ENCODE peak calls at places on chromosome 7, in five cellular contexts. Q is NCI-H524 treated with DMSO at 0.1 percent for 48 hours, E is GM19239, O is Caki2, A is lower lobe of right lung. U is an unnamed sample.

GRCh38 chr7:95611224-95611623 is 14.9 kb upstream of the PDK4 start:
- DNase-seq in A (no peak), O (no peak), E (no peak), Q (no peak), U (no peak)

GRCh38 chr7:43302211-43302711 is 189.8 kb downstream of the HECW1 start:
- DNase-seq in E (no peak), O (peak; percentile 39), A (no peak), Q (no peak), U (peak; percentile 79)

GRCh38 chr7:42227523-42227922 is 9.5 kb downstream of the GLI3 start:
- DNase-seq in E (no peak), A (no peak), O (no peak), Q (no peak), U (no peak)

GRCh38 chr7:152894295-152895170 is 135.0 kb downstream of the ACTR3B start:
- DNase-seq in A (no peak), O (no peak), E (peak; percentile 81), Q (no peak), U (no peak)

GRCh38 chr7:30005511-30005910 is 15.9 kb upstream of the SCRN1 start:
- DNase-seq in Q (no peak), O (no peak), A (no peak), E (no peak), U (no peak)

GRCh38 chr7:867001-867405 is 9.4 kb upstream of the GET4 start:
- DNase-seq in E (no peak), Q (no peak), A (no peak), O (peak; percentile 92), U (peak; percentile 56)

GRCh38 chr7:102933763-102934162 is 21.0 kb downstream of the LRRC17 start:
- DNase-seq in E (no peak), Q (no peak), A (no peak), O (no peak), U (peak; percentile 96)

GRCh38 chr7:139883814-139884213 is 54.8 kb downstream of the TBXAS1 start:
- DNase-seq in E (no peak), O (peak; percentile 69), A (no peak), Q (no peak), U (no peak)

GRCh38 chr7:22219036-22219435 is 137.9 kb downstream of the RAPGEF5 start:
- DNase-seq in Q (no peak), E (no peak), A (no peak), O (no peak), U (no peak)

GRCh38 chr7:156116514-156116913 is 304.3 kb upstream of the SHH start:
- DNase-seq in Q (no peak), A (no peak), E (no peak), O (no peak), U (no peak)

GRCh38 chr7:26858735-26859134 is 5.7 kb downstream of the SKAP2 start:
- DNase-seq in E (no peak), Q (no peak), O (no peak), A (no peak), U (no peak)

GRCh38 chr7:68691261-68692216 is 906.7 kb upstream of the AUTS2 start:
- DNase-seq in E (no peak), O (peak; percentile 86), A (no peak), Q (no peak), U (peak; percentile 96)

GRCh38 chr7:31648288-31648687 is 38.7 kb upstream of the PPP1R17 start:
- DNase-seq in E (no peak), Q (no peak), O (no peak), A (no peak), U (no peak)

GRCh38 chr7:24472093-24472492 is 101.2 kb upstream of the PALS2 start:
- DNase-seq in E (no peak), Q (no peak), A (no peak), O (no peak), U (no peak)

GRCh38 chr7:142445019-142445686 is 187.3 kb upstream of the PRSS58 start:
- DNase-seq in A (no peak), Q (no peak), O (no peak), E (no peak), U (no peak)

GRCh38 chr7:6130007-6130587 is 98.9 kb downstream of the ANKRD61 start:
- DNase-seq in O (no peak), A (no peak), Q (no peak), E (no peak), U (no peak)